ENCODE peak calls at places on chromosomes 6 and 20, in seven cellular contexts. O, C, F, J, H, S and L are unnamed samples.

GRCh38 chr6:99080191-99080590 is 132.4 kb upstream of the FBXL4 start:
- DNase-seq in F (no peak), C (no peak), H (no peak), O (no peak), S (no peak), J (no peak), L (no peak)

GRCh38 chr6:69632932-69633331 is 163.9 kb downstream of the LMBRD1 start:
- DNase-seq in O (no peak), J (no peak), H (no peak), C (no peak), F (no peak), S (no peak), L (no peak)

GRCh38 chr6:34246249-34246562 is 2.6 kb downstream of the SMIM29 start:
- DNase-seq in J (no peak), F (no peak), O (no peak), C (no peak), H (no peak), S (no peak), L (peak)

GRCh38 chr6:150373260-150373701 is 4.5 kb downstream of the IYD start:
- DNase-seq in J (no peak), S (no peak), O (no peak), H (no peak), C (no peak), F (no peak), L (no peak)

GRCh38 chr6:73074175-73074574 is 151.1 kb downstream of the KHDC1L start:
- DNase-seq in J (no peak), O (no peak), S (no peak), H (no peak), F (no peak), C (no peak), L (no peak)

GRCh38 chr6:40500227-40500626 is 86.9 kb downstream of the LRFN2 start:
- DNase-seq in O (no peak), S (no peak), C (no peak), H (no peak), F (no peak), J (no peak), L (no peak)

GRCh38 chr20:41998539-41999341 is 380.6 kb upstream of the CHD6 start:
- DNase-seq in C (peak), J (no peak), F (no peak), S (no peak), O (no peak), H (no peak), L (no peak)

GRCh38 chr6:160520043-160520904 is 143.8 kb downstream of the LPA start:
- DNase-seq in F (no peak), H (peak), S (peak), O (no peak), J (peak), C (peak), L (peak)

GRCh38 chr6:109230444-109230843 is 135.1 kb downstream of the CEP57L1 start:
- DNase-seq in S (no peak), H (no peak), C (no peak), O (no peak), F (no peak), J (no peak), L (no peak)

GRCh38 chr6:148239215-148239614 is 103.4 kb upstream of the SASH1 start:
- DNase-seq in J (no peak), F (no peak), H (no peak), S (no peak), C (no peak), O (no peak), L (no peak)

GRCh38 chr6:33962673-33963072 is 158.9 kb upstream of the MLN start:
- DNase-seq in O (no peak), S (no peak), F (no peak), C (no peak), J (no peak), H (no peak), L (no peak)

GRCh38 chr6:33343953-33344611 is 26.5 kb upstream of the ZBTB22 start:
- DNase-seq in O (no peak), J (no peak), F (no peak), C (no peak), S (no peak), H (no peak), L (no peak)

GRCh38 chr6:4864534-4864933 is 88.3 kb downstream of the CDYL start:
- DNase-seq in J (no peak), S (no peak), F (no peak), C (no peak), O (no peak), H (no peak), L (no peak)

GRCh38 chr20:61589055-61589385 is 337.0 kb downstream of the CDH4 start:
- DNase-seq in C (no peak), J (no peak), O (no peak), S (no peak), H (no peak), F (no peak), L (no peak)

GRCh38 chr6:131390322-131390721 is 182.7 kb upstream of the ARG1 start:
- DNase-seq in C (no peak), O (no peak), S (no peak), J (no peak), F (no peak), H (no peak), L (no peak)

GRCh38 chr20:61724376-61724775 is 341.3 kb downstream of the TAF4 start:
- DNase-seq in H (peak), J (peak), F (no peak), S (peak), O (no peak), C (peak), L (peak)

GRCh38 chr6:120211955-120212792 is 862.6 kb upstream of the MAN1A1 start:
- DNase-seq in H (no peak), S (no peak), J (peak), F (no peak), C (no peak), O (no peak), L (no peak)

GRCh38 chr6:42007753-42008528 is 42.4 kb upstream of the TAF8 start:
- DNase-seq in S (no peak), F (no peak), J (no peak), C (no peak), O (no peak), H (no peak), L (no peak)

GRCh38 chr6:23559587-23560343 is 566.2 kb upstream of the NRSN1 start:
- DNase-seq in J (peak), O (no peak), S (no peak), C (no peak), H (no peak), F (no peak), L (no peak)

GRCh38 chr6:127301199-127301700 is 34.6 kb downstream of the RNF146 start:
- DNase-seq in O (no peak), H (no peak), J (no peak), F (no peak), S (no peak), C (no peak), L (no peak)

GRCh38 chr20:62953839-62954703 is 1.6 kb downstream of the SLC17A9 start:
- DNase-seq in O (no peak), J (peak), C (peak), H (no peak), S (peak), F (peak), L (no peak)

GRCh38 chr20:61937146-61937962 is 128.3 kb downstream of the TAF4 start:
- DNase-seq in S (no peak), H (no peak), C (no peak), J (no peak), O (no peak), F (no peak), L (no peak)

DNA sequence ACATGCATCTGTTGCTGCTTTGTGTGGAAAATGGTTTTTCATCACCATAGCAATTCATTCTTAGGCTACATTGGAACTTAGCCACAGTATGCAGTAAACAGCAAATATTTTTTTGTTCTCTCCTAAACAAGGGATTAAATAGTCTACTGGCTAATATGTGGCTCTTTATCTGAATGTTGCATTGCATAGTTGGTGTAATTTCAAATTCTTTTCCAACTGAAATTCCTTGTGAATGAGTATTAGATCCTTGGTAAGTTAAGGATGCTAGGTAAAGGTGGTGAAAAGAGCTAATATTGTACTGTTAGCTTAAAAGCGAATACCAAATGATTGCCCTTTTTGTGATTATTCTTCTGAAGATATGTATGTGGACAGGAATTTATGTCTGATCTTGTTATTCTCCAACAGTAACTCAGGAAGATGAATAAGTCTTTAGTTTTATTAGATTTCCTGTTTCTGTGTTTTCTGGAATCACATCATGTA is 968 bp downstream of the MLIP start:
- DNase-seq in S (no peak), J (no peak), H (no peak), O (no peak), C (no peak), F (no peak), L (no peak)
- TF ChIP-seq SP1 in S (no peak), J (no peak), H (no peak), O (no peak), C (no peak), F (no peak), L (no peak)

DNA sequence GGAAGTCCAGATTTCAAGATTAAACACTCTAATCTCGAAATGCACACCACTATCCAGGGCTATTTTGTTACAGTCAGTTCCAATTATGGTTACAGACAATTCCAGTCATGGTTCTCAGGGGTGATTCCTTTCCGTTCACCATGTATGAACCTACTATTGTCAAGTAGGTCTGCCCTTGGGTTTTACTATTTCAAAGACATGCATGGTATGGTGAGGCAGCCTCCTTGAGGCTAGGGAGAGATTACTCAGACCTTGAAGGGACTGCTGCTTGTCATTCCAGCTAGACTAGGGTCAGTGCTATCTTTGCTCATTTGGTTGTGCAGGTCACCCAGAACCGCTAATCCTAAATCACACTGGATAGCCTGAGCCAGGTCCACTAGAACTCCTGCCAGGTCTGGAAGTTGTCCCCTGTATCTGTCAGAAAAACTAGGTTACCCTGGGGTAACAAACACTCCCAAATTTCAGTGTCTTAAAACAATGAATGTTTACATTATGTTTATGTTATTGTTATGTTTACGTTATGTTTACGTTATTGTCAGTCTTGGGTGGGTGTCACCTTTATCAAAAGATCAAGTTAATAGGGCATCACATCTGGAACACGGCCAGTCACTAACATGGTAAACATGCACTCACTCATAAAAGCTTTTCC is 41.1 kb upstream of the E2F3 start:
- DNase-seq in J (no peak), S (no peak), F (no peak), O (no peak), H (no peak), C (no peak), L (no peak)
- TF ChIP-seq SP1 in J (no peak), S (no peak), F (no peak), O (no peak), H (no peak), C (no peak), L (no peak)

DNA sequence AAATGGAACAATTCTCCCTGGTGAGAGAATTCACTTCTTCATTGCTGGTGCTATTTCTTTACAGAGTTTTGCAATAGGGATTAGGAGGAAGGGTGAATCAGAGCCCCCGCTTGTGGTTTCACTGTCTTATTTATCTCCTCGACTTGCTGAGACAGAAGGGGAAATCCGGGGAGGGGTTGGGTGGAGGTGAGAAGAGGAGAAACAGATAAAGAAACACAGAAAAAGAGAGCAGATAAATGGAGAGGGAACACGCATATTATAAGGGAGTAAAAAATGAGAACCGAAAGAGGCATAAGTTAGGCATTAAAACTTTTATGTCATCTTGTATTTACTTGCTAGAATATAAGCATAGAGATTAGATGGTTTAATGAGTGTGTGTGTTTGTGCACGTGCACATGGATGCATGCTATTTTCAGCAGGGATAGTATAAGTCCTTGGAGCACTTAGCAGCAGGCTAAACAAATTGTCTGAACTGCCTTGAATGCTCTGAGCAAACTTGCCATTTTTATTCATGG is 105.0 kb downstream of the OLIG3 start:
- DNase-seq in J (no peak), S (no peak), F (peak), H (no peak), O (no peak), C (no peak), L (no peak)
- TF ChIP-seq SP1 in J (no peak), S (no peak), F (no peak), H (no peak), O (no peak), C (no peak), L (no peak)

GRCh38 chr20:39660251-39660650 is 698.1 kb downstream of the DHX35 start:
- DNase-seq in H (no peak), S (no peak), O (no peak), C (no peak), F (no peak), J (no peak), L (no peak)
- TF ChIP-seq SP1 in H (no peak), S (no peak), O (no peak), C (no peak), F (no peak), J (no peak), L (no peak)

GRCh38 chr6:44149369-44150012 is 9.1 kb upstream of the CAPN11 start:
- DNase-seq in F (no peak), C (no peak), H (no peak), J (no peak), O (no peak), S (no peak), L (no peak)

GRCh38 chr6:44148306-44148705 is 10.3 kb upstream of the CAPN11 start:
- DNase-seq in F (no peak), C (no peak), J (no peak), S (no peak), H (no peak), O (no peak), L (no peak)

GRCh38 chr6:44151348-44152108 is 7.1 kb upstream of the CAPN11 start:
- DNase-seq in C (peak), H (peak), S (peak), F (no peak), O (peak), J (peak), L (peak)

GRCh38 chr6:44152109-44152461 is 6.5 kb upstream of the CAPN11 start:
- DNase-seq in J (no peak), H (no peak), F (no peak), S (no peak), O (no peak), C (no peak), L (no peak)

GRCh38 chr6:44150317-44150917 is 8.2 kb upstream of the CAPN11 start:
- DNase-seq in H (no peak), O (no peak), J (no peak), F (no peak), C (no peak), S (no peak), L (no peak)
- TF ChIP-seq SP1 in H (no peak), O (no peak), J (no peak), F (no peak), C (no peak), S (no peak), L (no peak)

DNA sequence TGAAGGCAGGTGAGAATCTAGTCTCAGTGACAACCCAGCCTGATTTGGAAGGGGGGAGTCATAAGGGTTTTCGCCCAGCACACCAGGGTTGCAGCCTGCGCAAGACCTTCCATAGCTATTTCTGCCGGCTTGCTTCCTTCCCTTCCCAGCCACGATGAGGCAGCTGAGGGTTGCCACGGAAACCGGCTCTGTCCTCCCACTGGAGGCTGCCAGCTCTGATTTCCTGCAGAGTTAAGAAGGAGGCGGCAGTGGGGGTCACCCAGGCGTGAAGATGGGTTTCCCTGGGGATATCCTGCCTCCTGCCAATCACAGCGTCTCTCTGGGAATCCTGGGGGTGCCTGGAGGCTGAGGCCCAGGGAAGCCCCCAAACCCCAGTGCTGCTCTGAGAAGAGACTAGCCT is 23.1 kb upstream of the KCNB1 start:
- DNase-seq in O (no peak), J (no peak), F (no peak), S (no peak), C (peak), H (no peak), L (no peak)
- TF ChIP-seq SP1 in O (no peak), J (no peak), F (no peak), S (no peak), C (no peak), H (no peak), L (no peak)

GRCh38 chr6:36028088-36028886 is 679 bp downstream of the MAPK14 start:
- DNase-seq in F (no peak), O (no peak), S (no peak), C (peak), H (no peak), J (peak), L (peak)

GRCh38 chr6:36024154-36024760 is at the start of gene SLC26A8:
- DNase-seq in F (no peak), O (no peak), S (no peak), H (no peak), J (no peak), C (peak), L (no peak)

GRCh38 chr6:36025932-36026327 is 1.5 kb upstream of the SLC26A8 start:
- DNase-seq in C (no peak), H (peak), O (no peak), J (peak), F (no peak), S (no peak), L (no peak)

GRCh38 chr6:36027501-36028087 is at the start of gene MAPK14:
- DNase-seq in H (peak), J (peak), C (peak), F (peak), O (peak), S (peak), L (peak)

DNA sequence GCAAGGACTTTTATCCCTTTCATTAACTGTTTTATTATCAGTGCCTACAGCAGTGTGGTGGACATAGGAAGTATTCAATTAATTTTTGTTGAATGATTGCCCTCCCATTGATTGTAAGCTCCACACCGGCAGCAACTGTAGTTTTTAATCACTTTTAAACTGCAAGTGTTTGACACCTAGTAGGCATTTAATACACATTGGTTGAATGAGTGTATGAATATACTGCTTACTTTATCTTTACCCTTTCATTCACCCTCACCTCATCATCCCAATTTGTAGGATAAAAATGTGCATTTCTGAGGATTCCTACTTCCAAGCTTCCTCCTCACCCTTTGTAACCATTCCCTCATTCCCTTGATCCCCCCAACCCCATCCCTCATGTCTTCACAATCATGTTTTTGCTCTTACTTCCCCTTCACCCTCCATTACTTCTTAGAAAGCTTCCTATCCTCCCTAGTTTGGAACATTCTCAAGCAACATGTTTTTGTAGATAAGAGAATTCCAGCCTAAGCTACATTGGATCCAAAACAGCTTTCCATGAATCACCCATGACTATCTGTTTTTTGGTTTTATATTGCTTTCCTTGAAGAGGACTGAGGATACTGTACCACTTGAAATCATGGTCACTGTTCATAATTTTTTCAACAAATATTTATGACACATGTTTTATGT is 955 bp upstream of the SLC26A8 start:
- DNase-seq in H (no peak), C (no peak), S (peak), O (no peak), J (no peak), F (no peak), L (no peak)
- TF ChIP-seq SP1 in H (no peak), C (no peak), S (no peak), O (no peak), J (no peak), F (no peak), L (no peak)

DNA sequence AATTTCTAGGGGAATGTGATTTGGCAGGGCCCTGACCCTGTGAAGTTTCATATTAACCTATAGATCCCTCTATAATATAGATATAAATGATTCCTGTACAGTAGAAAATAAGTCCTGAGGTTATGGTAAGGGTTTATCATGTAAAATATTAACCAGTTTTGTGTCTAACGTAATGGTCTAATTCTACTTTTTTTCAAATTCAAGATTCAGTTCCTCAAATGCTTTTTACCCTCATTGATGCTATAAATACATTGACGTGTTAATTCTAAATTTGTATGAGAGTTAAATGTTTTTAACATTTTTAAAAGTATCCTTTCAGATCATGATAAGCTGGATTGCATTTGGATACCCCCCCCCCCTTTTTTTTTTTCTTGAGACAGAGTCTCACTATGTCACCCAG is 169.4 kb downstream of the MEI4 start:
- DNase-seq in H (no peak), F (no peak), O (no peak), J (no peak), S (no peak), C (no peak), L (no peak)
- TF ChIP-seq SP1 in H (no peak), F (no peak), O (no peak), J (no peak), S (no peak), C (no peak), L (no peak)

GRCh38 chr20:57170343-57170742 is 96.1 kb downstream of the BMP7 start:
- DNase-seq in F (no peak), S (peak), C (no peak), H (no peak), O (no peak), J (no peak), L (no peak)
- TF ChIP-seq SP1 in F (no peak), S (no peak), C (no peak), H (no peak), O (no peak), J (no peak), L (no peak)

GRCh38 chr20:16352321-16352720 is 220.9 kb downstream of the KIF16B start:
- DNase-seq in C (no peak), O (no peak), J (no peak), H (no peak), F (no peak), S (peak), L (no peak)

GRCh38 chr20:16346956-16347355 is 226.3 kb downstream of the KIF16B start:
- DNase-seq in C (no peak), O (no peak), J (no peak), S (no peak), F (no peak), H (no peak), L (no peak)

GRCh38 chr20:16350465-16350864 is 222.8 kb downstream of the KIF16B start:
- DNase-seq in C (no peak), S (no peak), H (no peak), J (no peak), O (no peak), F (no peak), L (no peak)

GRCh38 chr20:16351415-16351814 is 221.8 kb downstream of the KIF16B start:
- DNase-seq in J (no peak), F (no peak), H (no peak), S (no peak), C (no peak), O (no peak), L (no peak)

GRCh38 chr20:16349518-16350295 is 223.5 kb downstream of the KIF16B start:
- DNase-seq in H (no peak), J (no peak), C (no peak), O (no peak), F (no peak), S (no peak), L (no peak)
- TF ChIP-seq SP1 in H (no peak), J (no peak), C (no peak), O (no peak), F (no peak), S (no peak), L (no peak)